ENCODE peak calls at places on chromosomes 13 and 19, in eight cellular contexts. H, U, R, D, Z, M, Y and E are unnamed samples.

GRCh38 chr19:31147234-31147633 is 202.0 kb downstream of the TSHZ3 start:
- DNase-seq in Z (no peak), R (no peak), Y (no peak), U (no peak), M (no peak), H (no peak), D (no peak), E (no peak)

GRCh38 chr19:39212377-39212742 is 8.3 kb upstream of the SYCN start:
- DNase-seq in U (no peak), H (no peak), Z (peak; percentile 53), M (no peak), Y (no peak), D (no peak), R (no peak), E (no peak)

GRCh38 chr19:8571006-8571411 is 6.2 kb downstream of the MYO1F start:
- DNase-seq in H (peak; percentile 60), Z (no peak), Y (no peak), D (peak; percentile 68), R (no peak), U (no peak), M (no peak), E (peak; percentile 80)

GRCh38 chr19:58033741-58034475 is at the start of gene ZSCAN1:
- DNase-seq in D (peak; percentile 41), M (peak; percentile 46), U (peak; percentile 72), Z (no peak), Y (peak; percentile 93), R (peak; percentile 19), H (peak; percentile 96), E (no peak)

GRCh38 chr13:22040810-22041364 is 370.0 kb downstream of the FGF9 start:
- DNase-seq in R (no peak), U (no peak), H (no peak), Z (no peak), M (no peak), Y (no peak), D (no peak), E (no peak)

GRCh38 chr13:84607614-84608013 is 725.3 kb upstream of the SLITRK1 start:
- DNase-seq in M (no peak), U (no peak), D (peak; percentile 75), Z (no peak), Y (no peak), H (peak; percentile 51), R (no peak), E (no peak)

GRCh38 chr13:38899581-38899980 is 91.0 kb downstream of the STOML3 start:
- DNase-seq in Y (no peak), Z (no peak), R (no peak), D (no peak), U (no peak), M (no peak), H (no peak), E (no peak)

GRCh38 chr19:38734426-38735256 is 9.6 kb downstream of the CAPN12 start:
- DNase-seq in H (peak; percentile 57), Y (peak; percentile 42), U (peak; percentile 35), Z (no peak), M (peak; percentile 26), R (no peak), D (no peak), E (peak; percentile 94)

GRCh38 chr13:61410669-61411297 is 4.9 kb downstream of the PCDH20 start:
- DNase-seq in Z (peak; percentile 2), M (no peak), R (no peak), H (no peak), D (peak; percentile 8), Y (no peak), U (no peak), E (no peak)

GRCh38 chr19:42402376-42403116 is 12.4 kb upstream of the CNFN start:
- DNase-seq in U (no peak), H (no peak), R (no peak), D (no peak), Z (no peak), Y (no peak), M (no peak), E (no peak)

GRCh38 chr19:42400404-42400803 is 10.3 kb upstream of the CNFN start:
- DNase-seq in M (no peak), Z (no peak), U (no peak), D (no peak), Y (no peak), H (no peak), R (no peak), E (no peak)

GRCh38 chr19:42397315-42398166 is 7.4 kb upstream of the CNFN start:
- DNase-seq in U (no peak), D (no peak), Z (no peak), R (no peak), Y (peak; percentile 25), M (no peak), H (no peak), E (peak; percentile 68)

GRCh38 chr19:42403586-42403985 is 13.5 kb upstream of the CNFN start:
- DNase-seq in R (no peak), M (no peak), Z (no peak), D (no peak), Y (no peak), H (no peak), U (no peak), E (no peak)

DNA sequence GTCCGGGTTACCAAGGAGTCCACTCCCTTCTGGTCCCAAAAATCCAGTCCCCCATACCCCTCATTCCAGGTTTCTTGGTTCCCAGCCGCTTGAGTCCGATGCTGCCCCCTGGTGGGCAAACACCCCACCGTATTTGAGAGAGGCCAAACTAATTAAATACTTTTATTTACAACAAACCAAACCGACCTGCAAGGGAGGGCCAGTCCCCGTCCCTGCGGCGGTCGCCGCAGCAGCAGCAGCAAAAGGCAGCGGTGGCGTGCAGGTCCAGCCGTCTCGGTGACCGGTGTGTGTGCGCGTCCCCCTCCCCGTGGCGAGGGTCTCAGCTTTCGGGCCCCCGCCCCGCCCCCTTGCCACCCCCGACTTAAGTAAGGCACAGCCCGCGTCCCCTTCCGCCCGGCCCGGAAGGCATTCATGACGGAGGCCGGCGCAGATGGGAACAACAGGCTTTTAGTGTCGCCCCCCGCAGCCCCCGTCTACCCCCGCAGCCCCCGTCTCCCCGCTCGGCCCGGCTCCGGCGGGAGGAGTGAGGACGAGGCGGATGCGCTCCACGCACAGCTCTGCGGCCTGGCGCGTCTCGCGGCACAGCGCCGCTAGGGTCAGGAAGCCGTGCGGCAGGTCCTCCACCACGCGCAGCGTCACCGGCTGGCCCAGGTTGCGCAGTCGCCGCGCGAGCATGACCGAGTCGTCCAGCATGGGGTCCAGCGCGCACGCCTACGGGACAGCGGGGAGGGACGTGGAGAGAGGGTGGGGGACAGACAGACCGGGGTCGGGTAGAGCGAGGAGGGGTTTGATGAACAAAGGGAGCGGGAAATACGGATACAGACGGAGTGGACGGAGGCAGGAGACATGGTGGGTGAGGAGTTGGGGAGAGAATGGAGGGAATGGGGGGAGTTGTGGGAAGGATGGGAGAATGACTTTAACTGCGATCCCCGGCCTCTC is 11.5 kb upstream of the CNFN start:
- DNase-seq in Z (no peak), D (peak; percentile 73), H (peak; percentile 93), R (peak; percentile 78), M (peak; percentile 63), Y (peak; percentile 85), U (peak; percentile 79), E (peak; percentile 71)
- TF ChIP-seq POLR2A in Z (no peak), D (no peak), H (peak; percentile 13), R (no peak), M (no peak), Y (no peak), U (no peak), E (no peak)

GRCh38 chr13:46679369-46680180 is 117.4 kb downstream of the ESD start:
- DNase-seq in H (peak; percentile 75), Y (no peak), D (peak; percentile 70), R (no peak), M (no peak), Z (no peak), U (peak; percentile 37), E (no peak)
- TF ChIP-seq POLR2A in H (no peak), Y (no peak), D (no peak), R (no peak), M (no peak), Z (no peak), U (peak; percentile 68), E (no peak)

GRCh38 chr19:5850743-5851293 is 431 bp downstream of the FUT3 start:
- DNase-seq in H (peak; percentile 85), M (no peak), U (peak; percentile 57), Z (no peak), R (no peak), Y (peak; percentile 53), D (peak; percentile 53), E (no peak)

GRCh38 chr19:5850189-5850588 is 1.1 kb downstream of the FUT3 start:
- DNase-seq in R (no peak), U (no peak), H (no peak), M (no peak), Y (no peak), Z (no peak), D (no peak), E (no peak)

GRCh38 chr19:5851302-5851701 is at the start of gene FUT3:
- DNase-seq in R (no peak), Z (no peak), H (no peak), Y (peak; percentile 47), M (no peak), U (no peak), D (no peak), E (no peak)
- TF ChIP-seq POLR2A in R (no peak), Z (no peak), H (no peak), Y (no peak), M (no peak), U (no peak), D (no peak), E (no peak)

GRCh38 chr19:3368441-3368795 is 2.0 kb downstream of the NFIC start:
- DNase-seq in M (no peak), H (no peak), U (peak; percentile 23), R (no peak), D (no peak), Y (no peak), Z (no peak), E (no peak)

GRCh38 chr19:3368848-3369336 is 2.5 kb downstream of the NFIC start:
- DNase-seq in Z (no peak), D (peak; percentile 44), H (no peak), R (no peak), Y (no peak), U (no peak), M (no peak), E (no peak)

GRCh38 chr19:3370728-3371591 is 4.6 kb downstream of the NFIC start:
- DNase-seq in U (no peak), D (no peak), H (no peak), R (no peak), Z (no peak), Y (no peak), M (no peak), E (no peak)

GRCh38 chr19:3370214-3370720 is 3.9 kb downstream of the NFIC start:
- DNase-seq in M (no peak), R (no peak), Y (no peak), U (peak; percentile 76), Z (no peak), D (no peak), H (no peak), E (no peak)

DNA sequence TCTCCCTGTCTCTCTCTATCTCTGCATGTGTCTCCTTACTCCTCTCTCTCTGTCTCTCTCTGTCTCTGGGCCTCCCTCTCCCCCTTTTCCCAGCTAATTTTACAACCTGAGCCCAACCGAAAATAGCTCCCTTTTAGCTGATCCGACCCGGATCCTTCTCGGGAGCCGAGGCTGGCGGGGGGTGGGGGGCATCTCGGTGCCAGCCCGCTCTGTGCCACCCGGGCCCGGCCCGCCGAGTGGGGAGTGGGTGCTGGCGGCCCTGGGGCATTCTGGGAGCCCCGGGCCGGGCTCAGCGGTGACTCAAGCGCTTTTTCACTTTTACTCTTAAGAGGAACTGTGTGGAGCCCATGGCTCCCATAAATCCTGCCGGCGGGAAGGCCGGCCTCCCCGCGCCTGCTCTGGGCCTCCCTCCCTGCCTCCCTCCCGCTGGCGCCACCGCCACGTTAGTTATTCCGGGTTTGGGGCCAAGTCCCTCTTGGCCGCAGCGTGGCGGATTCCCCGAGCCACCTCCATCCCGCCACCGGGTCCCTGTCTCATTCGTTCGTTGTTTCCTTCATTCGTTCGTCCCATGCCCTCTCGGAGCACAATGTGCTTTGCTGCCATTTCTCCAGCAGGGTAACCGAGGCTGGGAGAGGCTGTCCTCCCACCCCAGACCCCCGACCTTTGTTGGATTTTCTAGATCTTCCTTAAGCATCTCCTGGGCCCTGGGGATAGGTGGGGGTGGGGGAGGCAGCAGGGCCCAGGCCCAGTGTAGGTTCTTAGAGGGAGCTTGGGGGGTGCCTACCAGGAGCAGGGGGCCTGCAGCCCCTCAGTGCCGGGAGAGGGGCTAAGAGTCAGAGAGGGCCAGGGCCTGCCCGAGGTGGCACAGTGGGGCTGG is 3.2 kb downstream of the NFIC start:
- DNase-seq in D (peak; percentile 63), H (peak; percentile 84), R (no peak), Z (no peak), U (peak; percentile 80), M (no peak), Y (no peak), E (peak; percentile 68)
- TF ChIP-seq POLR2A in D (peak; percentile 39), H (peak; percentile 25), R (no peak), Z (no peak), U (peak; percentile 36), M (no peak), Y (no peak), E (no peak)